ENCODE peak calls at places on chromosomes 1 and 21, in six cellular contexts. Z is endothelial cell; Q is H9; W is CD8-positive, alpha-beta T cell; F is RWPE1; U is transverse colon. C is an unnamed sample.

GRCh38 chr1:172533511-172534116 is 664 bp downstream of the SUCO start:
- DNase-seq in Z (peak; percentile 18), Q (peak; percentile 33), W (peak; percentile 15), F (peak; percentile 47), U (no peak), C (peak; percentile 7)

GRCh38 chr1:112464501-112464900 is 44.3 kb upstream of the WNT2B start:
- DNase-seq in Z (no peak), Q (peak; percentile 39), W (no peak), F (no peak), U (peak; percentile 43), C (no peak)

GRCh38 chr1:29245876-29246275 is 9.6 kb downstream of the PTPRU start:
- DNase-seq in Z (no peak), Q (no peak), W (no peak), F (peak; percentile 58), U (peak; percentile 27), C (no peak)

GRCh38 chr1:12745126-12745991 is 641 bp upstream of the CFAP107 start:
- DNase-seq in Z (no peak), Q (no peak), W (no peak), F (no peak), U (no peak), C (no peak)

GRCh38 chr21:38875694-38876492 is 70.2 kb downstream of the ETS2 start:
- DNase-seq in Z (no peak), Q (no peak), W (no peak), F (no peak), U (no peak), C (no peak)

GRCh38 chr1:226029093-226029496 is 30.0 kb upstream of the SDE2 start:
- DNase-seq in Z (no peak), Q (no peak), W (no peak), F (no peak), U (peak; percentile 78), C (peak; percentile 65)

GRCh38 chr1:108125312-108126138 is 74.6 kb downstream of the SLC25A24 start:
- DNase-seq in Z (peak; percentile 76), Q (peak; percentile 77), W (peak; percentile 51), F (peak; percentile 59), U (peak; percentile 60), C (peak; percentile 73)

GRCh38 chr1:165257969-165258459 is 98.5 kb downstream of the LMX1A start:
- DNase-seq in Z (peak; percentile 83), Q (peak; percentile 83), W (no peak), F (peak; percentile 70), U (peak; percentile 82), C (peak; percentile 65)

GRCh38 chr1:210882414-210883221 is 251.3 kb downstream of the KCNH1 start:
- DNase-seq in Z (no peak), Q (no peak), W (no peak), F (peak; percentile 73), U (no peak), C (no peak)

GRCh38 chr21:42105916-42106315 is 34.8 kb downstream of the UMODL1 start:
- DNase-seq in Z (no peak), Q (no peak), W (no peak), F (no peak), U (no peak), C (no peak)

GRCh38 chr1:188782220-188782841 is 1695.3 kb downstream of the BRINP3 start:
- DNase-seq in Z (peak; percentile 44), Q (peak; percentile 61), W (no peak), F (peak; percentile 59), U (no peak), C (peak; percentile 34)

GRCh38 chr21:36584980-36585940 is 105.3 kb upstream of the CLDN14 start:
- DNase-seq in Z (no peak), Q (no peak), W (no peak), F (no peak), U (no peak), C (peak; percentile 33)

GRCh38 chr1:107965112-107965991 is at the start of gene VAV3:
- DNase-seq in Z (peak; percentile 79), Q (peak; percentile 92), W (peak; percentile 42), F (peak; percentile 42), U (peak; percentile 56), C (peak; percentile 81)

GRCh38 chr1:77400781-77401180 is 119.0 kb downstream of the AK5 start:
- DNase-seq in Z (no peak), Q (no peak), W (no peak), F (no peak), U (no peak), C (no peak)

GRCh38 chr1:230085178-230085515 is 18.1 kb downstream of the GALNT2 start:
- DNase-seq in Z (no peak), Q (no peak), W (no peak), F (no peak), U (no peak), C (no peak)

GRCh38 chr1:117735045-117735992 is 129.5 kb downstream of the TENT5C start:
- DNase-seq in Z (no peak), Q (no peak), W (no peak), F (peak; percentile 60), U (peak; percentile 52), C (peak; percentile 43)

GRCh38 chr1:228689255-228689654 is 46.0 kb upstream of the RHOU start:
- DNase-seq in Z (no peak), Q (no peak), W (no peak), F (no peak), U (no peak), C (no peak)

GRCh38 chr1:209038735-209039134 is 544.8 kb upstream of the CAMK1G start:
- DNase-seq in Z (no peak), Q (no peak), W (no peak), F (no peak), U (no peak), C (no peak)

GRCh38 chr1:68049941-68050878 is at the start of gene DIRAS3:
- DNase-seq in Z (peak; percentile 11), Q (no peak), W (no peak), F (peak; percentile 13), U (no peak), C (no peak)

GRCh38 chr1:63969461-63969893 is 195.7 kb downstream of the ROR1 start:
- DNase-seq in Z (no peak), Q (no peak), W (no peak), F (peak; percentile 77), U (no peak), C (no peak)

GRCh38 chr1:116168277-116169032 is 57.3 kb downstream of the MAB21L3 start:
- DNase-seq in Z (peak; percentile 87), Q (peak; percentile 76), W (peak; percentile 81), F (peak; percentile 35), U (peak; percentile 92), C (peak; percentile 85)

GRCh38 chr1:40092811-40093617 is 4.0 kb downstream of the PPT1 start:
- DNase-seq in Z (no peak), Q (no peak), W (no peak), F (no peak), U (no peak), C (no peak)

GRCh38 chr1:206544562-206545257 is 37.4 kb downstream of the RASSF5 start:
- DNase-seq in Z (peak; percentile 83), Q (peak; percentile 92), W (peak; percentile 81), F (peak; percentile 89), U (peak; percentile 82), C (peak; percentile 81)

GRCh38 chr1:160161965-160162705 is 10.7 kb downstream of the ATP1A4 start:
- DNase-seq in Z (peak; percentile 60), Q (peak; percentile 85), W (no peak), F (no peak), U (no peak), C (peak; percentile 44)

DNA sequence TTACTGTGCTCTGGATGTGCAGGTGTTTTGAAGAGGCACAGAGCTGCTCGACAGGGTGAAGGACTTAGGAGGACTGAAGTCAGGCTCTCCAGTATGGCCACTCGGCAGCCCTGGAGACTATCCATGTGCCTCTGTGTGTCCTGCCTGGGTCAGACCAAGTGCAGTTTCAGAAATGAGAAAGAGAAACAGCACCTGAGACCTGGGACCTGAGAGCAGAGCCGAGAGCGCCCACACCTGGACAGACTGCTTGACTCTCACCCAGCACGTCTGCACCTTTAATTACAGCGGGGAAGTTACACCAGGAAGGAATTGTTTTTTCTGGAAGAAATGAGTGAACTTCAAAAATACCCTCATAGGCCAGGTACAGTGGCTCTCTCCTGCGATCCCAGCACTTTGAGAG is 59.7 kb upstream of the COL6A1 start:
- DNase-seq in Z (no peak), Q (no peak), W (no peak), F (no peak), U (no peak), C (no peak)
- TF ChIP-seq CTCF in Z (no peak), Q (peak; percentile 23), W (no peak), F (no peak), U (no peak), C (no peak)

DNA sequence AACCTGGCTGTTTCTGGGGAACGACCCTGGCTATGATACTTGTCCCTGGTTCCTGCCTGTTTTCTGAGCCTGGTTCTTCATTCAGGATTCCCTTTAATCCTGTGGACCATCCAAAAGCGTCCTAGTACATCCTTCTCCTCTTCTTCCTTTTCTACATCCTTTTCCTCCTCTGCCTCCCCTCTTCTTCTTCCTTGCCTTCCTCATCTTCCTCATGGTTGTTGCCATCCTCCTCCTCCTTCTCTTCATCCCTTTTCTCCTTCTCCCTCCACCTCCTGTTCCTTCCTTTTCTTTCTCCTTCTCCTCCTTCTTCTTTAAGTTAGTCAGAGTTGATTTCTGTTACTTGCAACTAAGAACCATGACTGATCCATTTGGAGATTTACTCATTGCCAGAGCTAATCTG is 197.8 kb downstream of the FOXD2 start:
- DNase-seq in Z (no peak), Q (no peak), W (no peak), F (no peak), U (no peak), C (no peak)
- TF ChIP-seq CTCF in Z (no peak), Q (no peak), W (no peak), F (no peak), U (no peak), C (no peak)

DNA sequence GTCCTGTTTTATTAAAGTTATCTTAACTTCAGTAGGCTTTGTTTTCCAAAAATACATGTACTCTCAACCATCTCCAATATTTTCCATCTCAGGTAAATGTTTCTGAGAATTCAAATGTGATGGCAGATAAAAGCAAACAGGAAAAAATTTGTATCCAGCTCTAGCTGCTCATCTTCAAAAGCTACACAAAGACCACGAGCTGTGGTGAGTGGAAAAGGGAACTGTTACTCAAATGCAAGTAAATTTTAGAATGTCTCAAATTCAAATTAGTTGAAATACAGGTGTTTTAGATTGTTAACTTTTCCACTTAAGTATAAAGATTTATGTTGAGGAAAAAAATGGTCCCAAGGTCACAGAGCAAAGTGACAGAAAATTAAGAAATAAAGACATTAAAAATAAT is 216.0 kb downstream of the SLC45A1 start:
- DNase-seq in Z (no peak), Q (no peak), W (no peak), F (no peak), U (no peak), C (no peak)
- TF ChIP-seq CTCF in Z (no peak), Q (no peak), W (no peak), F (no peak), U (no peak), C (no peak)

GRCh38 chr21:16082038-16082816 is 352.4 kb downstream of the USP25 start:
- DNase-seq in Z (no peak), Q (no peak), W (no peak), F (no peak), U (no peak), C (no peak)
- TF ChIP-seq CTCF in Z (peak; percentile 64), Q (peak; percentile 66), W (no peak), F (peak; percentile 56), U (peak; percentile 28), C (peak; percentile 22)

GRCh38 chr21:26593800-26594199 is 20.7 kb upstream of the CYYR1 start:
- DNase-seq in Z (no peak), Q (no peak), W (no peak), F (no peak), U (no peak), C (no peak)
- TF ChIP-seq CTCF in Z (no peak), Q (no peak), W (no peak), F (no peak), U (no peak), C (no peak)

GRCh38 chr1:8718878-8719361 is 98.5 kb downstream of the RERE start:
- DNase-seq in Z (no peak), Q (no peak), W (no peak), F (no peak), U (no peak), C (no peak)
- TF ChIP-seq CTCF in Z (no peak), Q (peak; percentile 44), W (no peak), F (no peak), U (peak; percentile 12), C (peak; percentile 25)